ENCODE peak calls at places on chromosomes 11 and 22, in nine cellular contexts. One of them, this sample, is unnamed.

GRCh38 chr11:127274328-127274676 is 273.7 kb upstream of the KIRREL3 start:
- DNase-seq in mucosa of descending colon: no peak
- DNase-seq in amniotic stem cell: no peak
- DNase-seq in cardiac muscle cell: no peak
- DNase-seq in NCI-H1417: no peak
- DNase-seq in stimulated activated CD4-positive, alpha-beta T cell treated with anti-CD3 and anti-CD28 coated beads, Interleukin-1b, Interleukin-23, amount 100 ng/mL, for 1 hour: no peak
- DNase-seq in NCI-H1092: no peak
- DNase-seq in activated CD8-positive, alpha-beta memory T cell treated with anti-CD3 and anti-CD28 coated beads for 1 hour: no peak
- DNase-seq in neural crest cell: no peak
- DNase-seq in this sample: no peak

GRCh38 chr11:76329084-76329648 is 51.8 kb downstream of the THAP12 start:
- DNase-seq in mucosa of descending colon: no peak
- DNase-seq in amniotic stem cell: no peak
- DNase-seq in cardiac muscle cell: peak
- DNase-seq in NCI-H1417: no peak
- DNase-seq in stimulated activated CD4-positive, alpha-beta T cell treated with anti-CD3 and anti-CD28 coated beads, Interleukin-1b, Interleukin-23, amount 100 ng/mL, for 1 hour: no peak
- DNase-seq in NCI-H1092: no peak
- DNase-seq in activated CD8-positive, alpha-beta memory T cell treated with anti-CD3 and anti-CD28 coated beads for 1 hour: no peak
- DNase-seq in neural crest cell: no peak
- DNase-seq in this sample: peak

GRCh38 chr22:37020192-37020479 is 594 bp downstream of the MPST start:
- DNase-seq in mucosa of descending colon: peak
- DNase-seq in amniotic stem cell: peak
- DNase-seq in cardiac muscle cell: peak
- DNase-seq in NCI-H1417: peak
- DNase-seq in stimulated activated CD4-positive, alpha-beta T cell treated with anti-CD3 and anti-CD28 coated beads, Interleukin-1b, Interleukin-23, amount 100 ng/mL, for 1 hour: no peak
- DNase-seq in NCI-H1092: no peak
- DNase-seq in activated CD8-positive, alpha-beta memory T cell treated with anti-CD3 and anti-CD28 coated beads for 1 hour: no peak
- DNase-seq in neural crest cell: no peak
- DNase-seq in this sample: no peak

GRCh38 chr11:74551754-74552145 is 40.6 kb upstream of the POLD3 start:
- DNase-seq in mucosa of descending colon: no peak
- DNase-seq in amniotic stem cell: no peak
- DNase-seq in cardiac muscle cell: no peak
- DNase-seq in NCI-H1417: no peak
- DNase-seq in stimulated activated CD4-positive, alpha-beta T cell treated with anti-CD3 and anti-CD28 coated beads, Interleukin-1b, Interleukin-23, amount 100 ng/mL, for 1 hour: no peak
- DNase-seq in NCI-H1092: no peak
- DNase-seq in activated CD8-positive, alpha-beta memory T cell treated with anti-CD3 and anti-CD28 coated beads for 1 hour: no peak
- DNase-seq in neural crest cell: no peak
- DNase-seq in this sample: no peak

GRCh38 chr11:24588075-24588474 is 91.2 kb downstream of the LUZP2 start:
- DNase-seq in mucosa of descending colon: no peak
- DNase-seq in amniotic stem cell: peak
- DNase-seq in cardiac muscle cell: peak
- DNase-seq in NCI-H1417: no peak
- DNase-seq in stimulated activated CD4-positive, alpha-beta T cell treated with anti-CD3 and anti-CD28 coated beads, Interleukin-1b, Interleukin-23, amount 100 ng/mL, for 1 hour: no peak
- DNase-seq in NCI-H1092: no peak
- DNase-seq in activated CD8-positive, alpha-beta memory T cell treated with anti-CD3 and anti-CD28 coated beads for 1 hour: no peak
- DNase-seq in neural crest cell: no peak
- DNase-seq in this sample: no peak

GRCh38 chr11:726278-726915 is 20.4 kb downstream of the EPS8L2 start:
- DNase-seq in mucosa of descending colon: peak
- DNase-seq in amniotic stem cell: no peak
- DNase-seq in cardiac muscle cell: peak
- DNase-seq in NCI-H1417: peak
- DNase-seq in stimulated activated CD4-positive, alpha-beta T cell treated with anti-CD3 and anti-CD28 coated beads, Interleukin-1b, Interleukin-23, amount 100 ng/mL, for 1 hour: no peak
- DNase-seq in NCI-H1092: peak
- DNase-seq in activated CD8-positive, alpha-beta memory T cell treated with anti-CD3 and anti-CD28 coated beads for 1 hour: no peak
- DNase-seq in neural crest cell: no peak
- DNase-seq in this sample: no peak

GRCh38 chr11:44766112-44766971 is 39.6 kb downstream of the TSPAN18 start:
- DNase-seq in mucosa of descending colon: peak
- DNase-seq in amniotic stem cell: no peak
- DNase-seq in cardiac muscle cell: peak
- DNase-seq in NCI-H1417: peak
- DNase-seq in stimulated activated CD4-positive, alpha-beta T cell treated with anti-CD3 and anti-CD28 coated beads, Interleukin-1b, Interleukin-23, amount 100 ng/mL, for 1 hour: no peak
- DNase-seq in NCI-H1092: peak
- DNase-seq in activated CD8-positive, alpha-beta memory T cell treated with anti-CD3 and anti-CD28 coated beads for 1 hour: no peak
- DNase-seq in neural crest cell: no peak
- DNase-seq in this sample: no peak

GRCh38 chr11:126156814-126157213 is 54.6 kb downstream of the RPUSD4 start:
- DNase-seq in mucosa of descending colon: no peak
- DNase-seq in amniotic stem cell: no peak
- DNase-seq in cardiac muscle cell: no peak
- DNase-seq in NCI-H1417: no peak
- DNase-seq in stimulated activated CD4-positive, alpha-beta T cell treated with anti-CD3 and anti-CD28 coated beads, Interleukin-1b, Interleukin-23, amount 100 ng/mL, for 1 hour: no peak
- DNase-seq in NCI-H1092: no peak
- DNase-seq in activated CD8-positive, alpha-beta memory T cell treated with anti-CD3 and anti-CD28 coated beads for 1 hour: no peak
- DNase-seq in neural crest cell: no peak
- DNase-seq in this sample: no peak

GRCh38 chr11:10076458-10077141 is 217.4 kb downstream of the SBF2 start:
- DNase-seq in mucosa of descending colon: peak
- DNase-seq in amniotic stem cell: no peak
- DNase-seq in cardiac muscle cell: peak
- DNase-seq in NCI-H1417: no peak
- DNase-seq in stimulated activated CD4-positive, alpha-beta T cell treated with anti-CD3 and anti-CD28 coated beads, Interleukin-1b, Interleukin-23, amount 100 ng/mL, for 1 hour: peak
- DNase-seq in NCI-H1092: no peak
- DNase-seq in activated CD8-positive, alpha-beta memory T cell treated with anti-CD3 and anti-CD28 coated beads for 1 hour: no peak
- DNase-seq in neural crest cell: peak
- DNase-seq in this sample: peak

GRCh38 chr11:83574516-83574915 is 288.3 kb upstream of the CCDC90B start:
- DNase-seq in mucosa of descending colon: no peak
- DNase-seq in amniotic stem cell: peak
- DNase-seq in cardiac muscle cell: no peak
- DNase-seq in NCI-H1417: no peak
- DNase-seq in stimulated activated CD4-positive, alpha-beta T cell treated with anti-CD3 and anti-CD28 coated beads, Interleukin-1b, Interleukin-23, amount 100 ng/mL, for 1 hour: no peak
- DNase-seq in NCI-H1092: no peak
- DNase-seq in activated CD8-positive, alpha-beta memory T cell treated with anti-CD3 and anti-CD28 coated beads for 1 hour: no peak
- DNase-seq in neural crest cell: no peak
- DNase-seq in this sample: no peak

GRCh38 chr11:78370406-78371172 is 47.0 kb downstream of the GAB2 start:
- DNase-seq in mucosa of descending colon: no peak
- DNase-seq in amniotic stem cell: no peak
- DNase-seq in cardiac muscle cell: peak
- DNase-seq in NCI-H1417: no peak
- DNase-seq in stimulated activated CD4-positive, alpha-beta T cell treated with anti-CD3 and anti-CD28 coated beads, Interleukin-1b, Interleukin-23, amount 100 ng/mL, for 1 hour: no peak
- DNase-seq in NCI-H1092: no peak
- DNase-seq in activated CD8-positive, alpha-beta memory T cell treated with anti-CD3 and anti-CD28 coated beads for 1 hour: no peak
- DNase-seq in neural crest cell: no peak
- DNase-seq in this sample: no peak

GRCh38 chr22:19669570-19669969 is 44.7 kb upstream of the SEPTIN5 start:
- DNase-seq in mucosa of descending colon: no peak
- DNase-seq in amniotic stem cell: no peak
- DNase-seq in cardiac muscle cell: no peak
- DNase-seq in NCI-H1417: no peak
- DNase-seq in stimulated activated CD4-positive, alpha-beta T cell treated with anti-CD3 and anti-CD28 coated beads, Interleukin-1b, Interleukin-23, amount 100 ng/mL, for 1 hour: no peak
- DNase-seq in NCI-H1092: no peak
- DNase-seq in activated CD8-positive, alpha-beta memory T cell treated with anti-CD3 and anti-CD28 coated beads for 1 hour: no peak
- DNase-seq in neural crest cell: no peak
- DNase-seq in this sample: no peak

GRCh38 chr11:85965202-85965601 is 103.7 kb downstream of the PICALM start:
- DNase-seq in mucosa of descending colon: no peak
- DNase-seq in amniotic stem cell: no peak
- DNase-seq in cardiac muscle cell: no peak
- DNase-seq in NCI-H1417: no peak
- DNase-seq in stimulated activated CD4-positive, alpha-beta T cell treated with anti-CD3 and anti-CD28 coated beads, Interleukin-1b, Interleukin-23, amount 100 ng/mL, for 1 hour: no peak
- DNase-seq in NCI-H1092: no peak
- DNase-seq in activated CD8-positive, alpha-beta memory T cell treated with anti-CD3 and anti-CD28 coated beads for 1 hour: no peak
- DNase-seq in neural crest cell: no peak
- DNase-seq in this sample: no peak

GRCh38 chr11:32960553-32961164 is 55.0 kb upstream of the DEPDC7 start:
- DNase-seq in mucosa of descending colon: no peak
- DNase-seq in amniotic stem cell: peak
- DNase-seq in cardiac muscle cell: peak
- DNase-seq in NCI-H1417: peak
- DNase-seq in stimulated activated CD4-positive, alpha-beta T cell treated with anti-CD3 and anti-CD28 coated beads, Interleukin-1b, Interleukin-23, amount 100 ng/mL, for 1 hour: no peak
- DNase-seq in NCI-H1092: peak
- DNase-seq in activated CD8-positive, alpha-beta memory T cell treated with anti-CD3 and anti-CD28 coated beads for 1 hour: no peak
- DNase-seq in neural crest cell: no peak
- DNase-seq in this sample: no peak